ENCODE peak calls at places on chromosomes 16 and 17, in eight cellular contexts. Q is GM23338, J is K562, O is HepG2, Y is Panc1, F is GM12878, B is HCT116, X is upper lobe of left lung. T is an unnamed sample.

GRCh38 chr16:82660078-82660645 is 33.4 kb downstream of the CDH13 start:
- ATAC-seq in Q (no peak), Y (no peak), O (no peak), J (no peak), X (no peak), F (peak; percentile 71), B (no peak), T (no peak)

GRCh38 chr16:11190585-11191565 is 65.1 kb downstream of the SOCS1 start:
- ATAC-seq in X (no peak), Y (peak; percentile 51), O (no peak), F (peak; percentile 41), Q (no peak), J (no peak), B (no peak), T (no peak)

GRCh38 chr16:53631236-53631635 is 72.4 kb downstream of the RPGRIP1L start:
- ATAC-seq in X (no peak), O (no peak), J (no peak), B (no peak), Y (no peak), F (no peak), Q (no peak), T (no peak)

GRCh38 chr16:81568749-81569087 is 124.1 kb downstream of the CMIP start:
- ATAC-seq in B (no peak), J (no peak), Y (no peak), O (no peak), Q (no peak), X (no peak), F (no peak), T (no peak)

GRCh38 chr17:76709077-76709950 is 1.5 kb downstream of the MXRA7 start:
- ATAC-seq in B (peak; percentile 42), O (peak; percentile 34), Q (peak; percentile 11), Y (peak; percentile 18), J (peak; percentile 49), F (no peak), X (peak; percentile 82), T (peak; percentile 87)

GRCh38 chr17:76707985-76708807 is 2.6 kb downstream of the MXRA7 start:
- ATAC-seq in O (peak; percentile 48), X (peak; percentile 41), Y (no peak), J (peak; percentile 59), F (no peak), Q (peak; percentile 77), B (no peak), T (no peak)

GRCh38 chr16:14378131-14378551 is 251.9 kb downstream of the PARN start:
- ATAC-seq in X (no peak), B (peak; percentile 94), O (peak; percentile 51), J (peak; percentile 95), Y (no peak), Q (peak; percentile 67), F (peak; percentile 34), T (no peak)

GRCh38 chr17:9183297-9183696 is 162.0 kb downstream of the NTN1 start:
- ATAC-seq in Y (no peak), O (no peak), F (no peak), B (no peak), Q (no peak), J (no peak), X (no peak), T (no peak)

GRCh38 chr17:61076649-61077048 is 323.0 kb upstream of the TBX2 start:
- ATAC-seq in Y (no peak), J (no peak), O (no peak), X (no peak), F (no peak), Q (no peak), B (no peak), T (no peak)

GRCh38 chr17:43987131-43988021 is 17.0 kb upstream of the NAGS start:
- ATAC-seq in F (no peak), B (no peak), J (no peak), X (no peak), O (no peak), Y (no peak), Q (no peak), T (no peak)

GRCh38 chr17:37190493-37190892 is 185.3 kb upstream of the C17orf78 start:
- ATAC-seq in Q (no peak), Y (no peak), O (no peak), X (no peak), J (no peak), F (no peak), B (no peak), T (no peak)

GRCh38 chr17:5023588-5024147 is 11.6 kb downstream of the SLC52A1 start:
- ATAC-seq in X (peak; percentile 11), J (no peak), O (no peak), Q (no peak), Y (no peak), B (no peak), F (no peak), T (no peak)

GRCh38 chr17:79457889-79458288 is 153.0 kb downstream of the RBFOX3 start:
- ATAC-seq in Y (no peak), X (no peak), Q (no peak), F (no peak), O (no peak), B (no peak), J (no peak), T (no peak)

GRCh38 chr16:85994492-85995433 is 95.8 kb downstream of the IRF8 start:
- ATAC-seq in Q (no peak), F (peak; percentile 63), O (no peak), Y (no peak), J (no peak), B (no peak), X (no peak), T (no peak)

GRCh38 chr16:85991425-85991824 is 92.5 kb downstream of the IRF8 start:
- ATAC-seq in Q (peak; percentile 16), X (no peak), J (no peak), F (no peak), B (no peak), O (no peak), Y (no peak), T (no peak)

GRCh38 chr16:85990861-85991301 is 91.9 kb downstream of the IRF8 start:
- ATAC-seq in B (no peak), F (peak; percentile 29), Y (no peak), Q (no peak), J (no peak), O (no peak), X (no peak), T (no peak)

GRCh38 chr16:85991856-85992255 is 92.9 kb downstream of the IRF8 start:
- ATAC-seq in Y (no peak), O (no peak), X (no peak), F (no peak), Q (no peak), J (no peak), B (no peak), T (no peak)

DNA sequence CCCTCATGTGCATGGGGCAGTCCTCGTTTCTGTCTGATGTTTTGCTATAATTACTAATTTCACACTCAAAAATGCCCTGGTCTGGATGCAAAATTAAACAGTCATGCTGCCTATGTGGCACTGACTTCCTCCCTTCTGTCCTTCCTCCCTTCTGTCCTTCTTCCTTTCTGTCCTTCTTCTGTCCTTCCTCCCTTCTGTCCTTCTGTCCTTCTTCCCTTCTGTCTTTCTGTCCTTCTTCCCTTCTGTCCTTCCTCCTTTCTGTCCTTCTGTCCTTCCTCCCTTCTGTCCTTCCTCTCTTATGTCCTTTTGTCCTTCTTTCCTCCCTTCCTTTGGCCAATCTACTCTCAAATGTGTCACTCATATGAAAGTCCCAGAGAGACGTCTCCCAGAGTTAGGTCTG is 93.8 kb downstream of the IRF8 start:
- ATAC-seq in Y (no peak), X (no peak), J (no peak), O (no peak), F (no peak), Q (no peak), B (no peak), T (no peak)
- H3K27me3 ChIP-seq in Y (peaks cover 1% of the 10 kb centered on the region), X (no peaks in the 10 kb centered on the region), J (peaks cover 86% of the 10 kb centered on the region), O (no peaks in the 10 kb centered on the region), F (no peaks in the 10 kb centered on the region), Q (no peaks in the 10 kb centered on the region), B (peaks cover 57% of the 10 kb centered on the region), T (peaks cover 19% of the 10 kb centered on the region)

DNA sequence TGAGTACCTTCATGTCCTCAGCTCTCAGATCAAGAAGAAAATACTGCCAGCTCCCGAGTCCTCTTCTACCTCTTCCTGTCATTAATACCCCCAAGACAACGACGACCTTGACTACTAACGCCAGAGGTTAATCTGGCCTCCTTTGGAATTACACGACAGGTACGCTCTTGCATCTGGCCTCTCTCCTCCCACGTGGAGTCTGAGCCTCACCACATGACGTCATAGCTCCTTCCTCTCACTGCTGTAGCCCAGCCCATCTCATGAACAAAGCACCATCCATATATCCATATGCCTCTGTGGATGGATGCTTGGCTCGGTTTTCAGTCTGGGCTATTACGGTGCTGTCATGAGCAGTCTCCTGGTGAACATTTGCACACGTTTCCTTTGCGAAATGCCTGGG is 110.2 kb upstream of the TNRC6C start:
- ATAC-seq in Q (no peak), O (no peak), X (no peak), J (peak; percentile 74), Y (peak; percentile 33), B (peak; percentile 50), F (no peak), T (no peak)
- TF ChIP-seq POLR2AphosphoS5 in Q (no peak), O (no peak), X (no peak), J (no peak), Y (no peak), B (no peak), F (no peak), T (no peak)

GRCh38 chr17:33197342-33197741 is 95.8 kb downstream of the ASIC2 start:
- ATAC-seq in O (no peak), B (no peak), J (no peak), Y (no peak), F (no peak), Q (no peak), X (no peak), T (no peak)

GRCh38 chr17:33200116-33200515 is 93.0 kb downstream of the ASIC2 start:
- ATAC-seq in J (no peak), B (no peak), F (no peak), Y (peak; percentile 78), O (no peak), X (no peak), Q (no peak), T (no peak)

GRCh38 chr17:33192961-33193911 is 99.9 kb downstream of the ASIC2 start:
- ATAC-seq in J (no peak), O (no peak), X (no peak), Y (no peak), B (no peak), F (no peak), Q (peak; percentile 84), T (no peak)

GRCh38 chr17:33200587-33200986 is 92.5 kb downstream of the ASIC2 start:
- ATAC-seq in J (peak; percentile 68), O (no peak), Y (peak; percentile 78), F (no peak), X (no peak), B (peak; percentile 55), Q (peak; percentile 78), T (no peak)

GRCh38 chr17:33196883-33197282 is 96.2 kb downstream of the ASIC2 start:
- ATAC-seq in J (no peak), O (no peak), X (no peak), Y (no peak), F (no peak), Q (no peak), B (no peak), T (no peak)
- H3K27me3 ChIP-seq in J (peaks cover 11% of the 10 kb centered on the region), O (no peaks in the 10 kb centered on the region), X (no peaks in the 10 kb centered on the region), Y (no peaks in the 10 kb centered on the region), F (no peaks in the 10 kb centered on the region), Q (peaks cover 80% of the 10 kb centered on the region), B (peaks cover 21% of the 10 kb centered on the region), T (peaks cover 26% of the 10 kb centered on the region)

DNA sequence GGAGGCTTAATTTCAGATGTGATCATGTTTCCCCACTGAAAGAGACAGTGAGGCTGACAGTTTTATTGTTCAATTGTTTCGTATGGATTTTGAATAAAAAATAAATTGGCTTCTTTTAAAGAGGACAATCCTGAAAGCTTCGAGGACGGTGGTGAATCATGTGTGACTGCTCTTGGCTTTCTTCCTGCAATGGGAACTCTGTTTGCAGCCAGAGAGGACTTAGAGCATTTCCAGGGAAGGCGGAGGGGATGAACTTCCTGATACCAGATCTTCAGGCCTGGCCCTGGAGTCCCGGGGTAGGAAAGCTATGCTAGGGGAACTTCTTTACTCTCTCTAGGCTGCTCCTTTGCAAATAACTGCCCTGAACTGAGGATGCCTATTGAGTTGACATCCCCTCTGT is 72.7 kb upstream of the C16orf82 start:
- ATAC-seq in J (no peak), B (no peak), Y (no peak), O (no peak), Q (no peak), X (no peak), F (no peak), T (no peak)
- TF ChIP-seq POLR2AphosphoS5 in J (no peak), B (no peak), Y (no peak), O (no peak), Q (no peak), X (no peak), F (no peak), T (no peak)

T was measured in gastroesophageal sphincter.